ENCODE peak calls at places on chromosomes 2 and 18, in four cellular contexts. G is Karpas-422; Z is stimulated activated CD4-positive, alpha-beta T cell treated with anti-CD3 and anti-CD28 coated beads, Interleukin-4, amount 100 ng/mL, for 24 hours; Q is COR-L47. D is an unnamed sample.

GRCh38 chr2:43110442-43110871 is 115.9 kb downstream of the ZFP36L2 start:
- DNase-seq in G (no peak), Z (no peak), Q (no peak), D (no peak)

GRCh38 chr2:138727956-138728355 is 52.2 kb downstream of the NXPH2 start:
- DNase-seq in G (no peak), Z (no peak), Q (no peak), D (no peak)

GRCh38 chr2:58720033-58720769 is 479.1 kb upstream of the FANCL start:
- DNase-seq in G (no peak), Z (no peak), Q (no peak), D (no peak)

GRCh38 chr18:23876921-23877320 is 137.6 kb upstream of the TTC39C start:
- DNase-seq in G (no peak), Z (no peak), Q (no peak), D (no peak)

GRCh38 chr18:68713791-68714190 is 1.1 kb downstream of the TMX3 start:
- DNase-seq in G (no peak), Z (no peak), Q (no peak), D (no peak)

GRCh38 chr2:82525744-82526143 is 1933.3 kb downstream of the SUCLG1 start:
- DNase-seq in G (no peak), Z (no peak), Q (no peak), D (no peak)

GRCh38 chr2:168858146-168858545 is 32.1 kb downstream of the SPC25 start:
- DNase-seq in G (no peak), Z (no peak), Q (no peak), D (no peak)

GRCh38 chr2:242011516-242011915 is 142.0 kb downstream of the RTP5 start:
- DNase-seq in G (no peak), Z (no peak), Q (no peak), D (no peak)

GRCh38 chr2:130853391-130853790 is 16.7 kb downstream of the ARHGEF4 start:
- DNase-seq in G (no peak), Z (no peak), Q (no peak), D (no peak)

GRCh38 chr2:168568476-168569227 is 112.6 kb downstream of the CERS6 start:
- DNase-seq in G (no peak), Z (no peak), Q (no peak), D (no peak)

GRCh38 chr2:96205238-96205637 is 3.4 kb downstream of the STARD7 start:
- DNase-seq in G (no peak), Z (no peak), Q (no peak), D (no peak)

GRCh38 chr2:225272173-225272572 is 127.3 kb upstream of the NYAP2 start:
- DNase-seq in G (no peak), Z (no peak), Q (peak), D (no peak)

GRCh38 chr2:102063948-102064678 is 72.4 kb downstream of the IL1R2 start:
- DNase-seq in G (no peak), Z (peak), Q (no peak), D (no peak)